ENCODE peak calls at places on chromosomes 12 and 14, in five cellular contexts. T is A549, U is transverse colon, N is PC-9, A is thoracic aorta. H is an unnamed sample.

GRCh38 chr12:110403146-110403974 is at the start of gene ANAPC7:
- DNase-seq in T (peak), U (peak), N (peak), A (peak), H (peak)

GRCh38 chr12:19910681-19911080 is 457.7 kb upstream of the PDE3A start:
- DNase-seq in T (no peak), U (no peak), N (no peak), A (no peak), H (no peak)

GRCh38 chr12:42141981-42142606 is 2.6 kb downstream of the GXYLT1 start:
- DNase-seq in T (no peak), U (no peak), N (no peak), A (no peak), H (no peak)

GRCh38 chr14:104794099-104794498 is 1.4 kb downstream of the AKT1 start:
- DNase-seq in T (peak), U (peak), N (peak), A (no peak), H (peak)

GRCh38 chr12:77202457-77203060 is 137.2 kb upstream of the E2F7 start:
- DNase-seq in T (no peak), U (no peak), N (no peak), A (no peak), H (peak)

GRCh38 chr12:28145211-28145610 is 45.0 kb upstream of the CCDC91 start:
- DNase-seq in T (no peak), U (no peak), N (no peak), A (no peak), H (no peak)

GRCh38 chr12:45183263-45183662 is 32.6 kb upstream of the ANO6 start:
- DNase-seq in T (peak), U (no peak), N (no peak), A (no peak), H (peak)

GRCh38 chr14:34536951-34537676 is 2.4 kb downstream of the EAPP start:
- DNase-seq in T (no peak), U (no peak), N (no peak), A (no peak), H (no peak)

GRCh38 chr12:16165506-16165905 is 112.0 kb downstream of the SLC15A5 start:
- DNase-seq in T (peak), U (peak), N (peak), A (no peak), H (peak)

GRCh38 chr12:52975820-52976573 is 27.1 kb downstream of the KRT18 start:
- DNase-seq in T (no peak), U (peak), N (peak), A (no peak), H (peak)

GRCh38 chr12:78916845-78917480 is 52.4 kb downstream of the SYT1 start:
- DNase-seq in T (no peak), U (no peak), N (peak), A (no peak), H (peak)

GRCh38 chr14:94769413-94770250 is at the start of gene GSC:
- DNase-seq in T (peak), U (peak), N (no peak), A (no peak), H (no peak)

GRCh38 chr12:118571730-118572129 is 195.4 kb downstream of the SUDS3 start:
- DNase-seq in T (no peak), U (no peak), N (no peak), A (no peak), H (no peak)

GRCh38 chr12:89899651-89900050 is 191.0 kb upstream of the ATP2B1 start:
- DNase-seq in T (no peak), U (no peak), N (no peak), A (no peak), H (no peak)

GRCh38 chr14:79583738-79584405 is 627.4 kb downstream of the DIO2 start:
- DNase-seq in T (no peak), U (no peak), N (no peak), A (no peak), H (peak)

GRCh38 chr12:123271182-123271491 is 519 bp downstream of the CDK2AP1 start:
- DNase-seq in T (peak), U (peak), N (peak), A (no peak), H (peak)
- H3K4me3 ChIP-seq in T (peak), U (peak), N (peak), A (peak), H (peak)

DNA sequence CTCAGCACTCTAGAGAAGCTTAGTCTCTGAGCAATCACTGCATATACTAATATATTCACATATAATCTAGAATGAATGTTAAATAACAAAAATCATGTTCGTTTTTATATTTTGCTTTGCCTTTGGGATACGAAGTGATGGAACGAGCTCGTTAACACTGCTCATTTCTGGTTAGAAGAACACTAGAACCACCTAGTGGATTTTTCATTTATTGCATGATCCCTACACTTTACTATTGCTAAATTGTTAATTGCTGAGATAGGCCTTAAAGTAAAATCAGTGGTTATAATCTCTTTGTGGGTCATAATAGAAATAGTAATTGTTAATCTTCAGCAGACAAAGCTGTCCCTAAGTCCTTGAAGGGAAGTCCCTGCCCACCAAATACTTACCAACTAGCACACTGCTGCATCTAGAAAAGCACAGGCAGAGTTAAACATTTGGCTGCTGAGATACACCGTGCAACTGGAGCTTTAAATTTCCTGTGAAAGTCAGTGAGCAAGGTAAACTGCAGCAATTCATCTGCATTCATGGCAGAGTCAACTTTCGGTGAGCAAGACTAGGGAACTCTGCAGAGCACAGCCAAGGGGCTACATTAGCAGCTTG is 353.7 kb downstream of the APAF1 start:
- DNase-seq in T (peak), U (no peak), N (no peak), A (no peak), H (peak)
- TF ChIP-seq CTCF in T (peak), U (peak), N (peak), A (peak), H (peak)

DNA sequence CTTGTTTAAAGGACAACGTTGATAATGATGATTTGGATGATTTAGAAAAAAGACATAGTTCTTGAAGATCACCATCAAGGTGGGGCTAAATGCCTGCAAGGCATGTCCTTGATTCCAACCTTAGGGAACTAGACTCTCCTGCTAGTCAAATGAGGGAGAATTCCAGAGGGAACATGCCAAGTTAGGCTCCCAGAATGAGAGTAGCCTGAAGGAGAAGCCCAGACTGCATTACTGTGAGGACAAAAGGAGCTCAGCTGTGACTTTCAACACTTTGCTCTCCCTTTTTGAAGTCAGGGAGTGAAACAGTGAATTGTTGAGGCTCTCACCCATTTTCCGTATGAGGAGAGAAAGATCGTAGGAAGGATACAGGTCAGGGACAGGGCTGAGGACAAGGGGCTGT is 95.2 kb upstream of the TBX3 start:
- DNase-seq in T (no peak), U (no peak), N (no peak), A (no peak), H (no peak)
- H3K4me3 ChIP-seq in T (no peak), U (no peak), N (no peak), A (no peak), H (no peak)

GRCh38 chr12:47547077-47547476 is 158.8 kb downstream of the RPAP3 start:
- DNase-seq in T (no peak), U (no peak), N (no peak), A (no peak), H (peak)
- TF ChIP-seq CTCF in T (no peak), U (no peak), N (peak), A (no peak), H (peak)

DNA sequence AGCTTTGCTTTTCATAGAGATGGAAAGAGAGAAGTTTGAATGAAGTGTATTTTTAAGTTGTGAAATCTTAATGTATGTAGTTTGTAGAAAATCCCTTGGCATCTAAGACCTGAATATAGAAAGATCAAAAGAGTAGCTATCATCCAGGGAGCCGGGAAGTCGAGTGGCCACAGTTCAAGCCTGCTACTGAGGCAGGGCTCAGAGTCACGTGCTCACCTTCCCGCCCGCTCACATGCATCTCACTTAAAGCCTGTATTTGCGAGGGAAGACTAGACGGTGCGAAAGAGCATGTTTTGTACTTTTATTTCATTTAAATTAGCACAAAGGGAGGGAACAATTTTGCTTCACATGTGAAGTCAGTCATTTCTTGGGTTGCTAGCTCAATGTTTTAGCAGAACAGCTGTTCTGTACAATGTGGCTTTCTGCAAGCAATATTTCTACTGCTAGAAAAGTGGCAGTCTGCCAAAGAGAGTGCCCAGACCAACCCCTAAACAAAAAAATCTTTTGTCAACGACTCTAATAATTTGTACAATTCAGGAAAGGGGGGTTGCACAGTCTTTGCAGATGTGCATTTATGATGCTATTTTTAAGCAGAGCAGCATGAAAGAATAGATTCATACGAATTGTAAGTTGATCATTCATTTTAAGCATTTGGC is 290.7 kb downstream of the NPAS3 start:
- DNase-seq in T (no peak), U (no peak), N (no peak), A (no peak), H (no peak)
- H3K4me3 ChIP-seq in T (no peak), U (no peak), N (no peak), A (no peak), H (no peak)

GRCh38 chr12:112386726-112387125 is 4.5 kb upstream of the HECTD4 start:
- DNase-seq in T (no peak), U (no peak), N (no peak), A (no peak), H (no peak)
- TF ChIP-seq CTCF in T (no peak), U (no peak), N (no peak), A (no peak), H (no peak)

GRCh38 chr14:36627981-36628380 is 33.7 kb upstream of the PAX9 start:
- DNase-seq in T (no peak), U (no peak), N (no peak), A (no peak), H (no peak)

GRCh38 chr14:36633580-36633979 is 28.1 kb upstream of the PAX9 start:
- DNase-seq in T (no peak), U (no peak), N (no peak), A (no peak), H (no peak)
- H3K4me3 ChIP-seq in T (no peak), U (no peak), N (no peak), A (no peak), H (no peak)

GRCh38 chr12:67137256-67137655 is 131.9 kb upstream of the CAND1 start:
- DNase-seq in T (no peak), U (no peak), N (no peak), A (no peak), H (peak)
- TF ChIP-seq CTCF in T (no peak), U (no peak), N (no peak), A (no peak), H (no peak)

DNA sequence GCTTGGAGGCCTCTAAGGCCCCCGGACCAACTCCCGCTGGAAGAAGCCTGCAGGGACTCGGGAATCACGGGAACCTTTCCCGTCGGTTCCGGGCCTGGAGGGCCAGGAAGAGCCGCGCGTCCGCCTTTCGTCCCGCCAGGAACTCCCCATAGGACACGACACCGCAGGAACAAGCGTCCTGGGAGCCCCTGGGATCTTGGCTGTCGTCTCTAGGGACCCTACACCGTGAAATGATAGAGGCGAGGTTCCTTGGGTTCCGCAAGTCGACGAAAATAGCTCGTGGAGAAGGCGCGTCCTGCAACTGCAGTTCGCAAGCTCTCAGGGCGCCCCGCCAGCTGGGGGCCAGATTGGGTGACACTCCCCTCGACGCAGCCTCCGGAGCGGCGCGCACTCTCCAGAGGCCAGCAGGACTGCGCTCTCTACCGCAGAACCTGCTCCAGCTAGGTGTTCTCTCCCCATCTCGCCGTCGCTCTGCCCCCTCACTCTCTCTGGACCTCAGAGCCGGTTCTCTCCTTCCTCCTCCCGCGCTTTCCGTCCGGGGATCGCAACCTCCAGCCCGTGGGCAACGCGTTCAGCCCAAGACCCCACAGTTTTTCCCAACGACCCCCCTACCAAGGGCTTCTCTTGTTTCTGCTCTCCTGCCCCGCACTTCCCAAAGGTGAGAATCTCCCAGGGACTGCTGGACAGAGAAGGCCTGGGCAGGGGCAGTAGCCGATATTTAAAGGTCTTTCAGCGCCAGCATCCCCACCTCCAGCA is 776 bp downstream of the BMP4 start:
- DNase-seq in T (no peak), U (peak), N (peak), A (no peak), H (no peak)
- H3K4me3 ChIP-seq in T (peak), U (peak), N (peak), A (peak), H (peak)

H was measured in bronchial epithelial cell.